ENCODE peak calls at places on chromosomes 5 and 9, in five cellular contexts. L is ascending aorta, K is fibroblast of pulmonary artery, B is testis, O is endothelial cell of umbilical vein. C is an unnamed sample.
A peak's percentile ranks its signal among the peaks of the same experiment; 100 is the strongest.

GRCh38 chr9:78280982-78281668 is 15.8 kb upstream of the PSAT1 start:
- DNase-seq in B (peak; percentile 77), L (peak; percentile 64), O (peak; percentile 38), K (peak; percentile 94), C (peak; percentile 80)

GRCh38 chr9:37324691-37325490 is 97.6 kb upstream of the GRHPR start:
- DNase-seq in B (no peak), L (no peak), O (no peak), K (no peak), C (no peak)

GRCh38 chr5:34483442-34484033 is 172.6 kb upstream of the RAI14 start:
- DNase-seq in L (no peak), B (no peak), O (no peak), K (no peak), C (no peak)

GRCh38 chr5:68178579-68178978 is 37.0 kb upstream of the PIK3R1 start:
- DNase-seq in K (peak; percentile 11), O (no peak), B (no peak), L (no peak), C (peak; percentile 35)

GRCh38 chr5:143168171-143168681 is 235.3 kb downstream of the NR3C1 start:
- DNase-seq in K (no peak), L (no peak), B (no peak), O (no peak), C (peak; percentile 36)

GRCh38 chr9:134724231-134724911 is 82.8 kb downstream of the COL5A1 start:
- DNase-seq in K (peak; percentile 30), O (no peak), L (no peak), B (no peak), C (peak; percentile 78)

GRCh38 chr9:116207371-116208111 is 54.0 kb downstream of the PAPPA start:
- DNase-seq in L (no peak), O (no peak), K (peak; percentile 67), B (no peak), C (no peak)

GRCh38 chr9:132487351-132487791 is 77.4 kb downstream of the CFAP77 start:
- DNase-seq in O (no peak), L (no peak), B (no peak), K (no peak), C (no peak)

GRCh38 chr5:88116396-88116795 is 152.2 kb downstream of the TMEM161B start:
- DNase-seq in B (no peak), K (no peak), L (no peak), O (no peak), C (no peak)

GRCh38 chr9:94632736-94633135 is 6.6 kb downstream of the FBP1 start:
- DNase-seq in B (no peak), K (no peak), L (no peak), O (no peak), C (no peak)

GRCh38 chr5:134608555-134608954 is 24.1 kb downstream of the SAR1B start:
- DNase-seq in K (no peak), L (no peak), O (no peak), B (no peak), C (no peak)

GRCh38 chr5:96209829-96210228 is 223.2 kb downstream of the PCSK1 start:
- DNase-seq in K (peak; percentile 63), O (peak; percentile 22), B (no peak), L (no peak), C (peak; percentile 87)

GRCh38 chr9:107243757-107244156 is 39.3 kb upstream of the RAD23B start:
- DNase-seq in L (no peak), K (peak; percentile 42), O (no peak), B (no peak), C (peak; percentile 65)

GRCh38 chr5:178664141-178664540 is 37.3 kb upstream of the CLK4 start:
- DNase-seq in O (no peak), L (no peak), K (no peak), B (no peak), C (no peak)

GRCh38 chr9:16030513-16031185 is 477.8 kb downstream of the CCDC171 start:
- DNase-seq in L (no peak), B (no peak), K (peak; percentile 77), O (peak; percentile 5), C (peak; percentile 96)

GRCh38 chr9:5336683-5337082 is 3.0 kb downstream of the RLN1 start:
- DNase-seq in K (no peak), O (no peak), B (no peak), L (no peak), C (no peak)

GRCh38 chr5:152556779-152557178 is 151.7 kb upstream of the NMUR2 start:
- DNase-seq in B (no peak), O (no peak), L (no peak), K (no peak), C (no peak)

GRCh38 chr5:56525117-56525516 is 290.2 kb upstream of the MAP3K1 start:
- DNase-seq in K (peak; percentile 33), O (peak; percentile 16), B (no peak), L (peak; percentile 70), C (peak; percentile 26)

GRCh38 chr9:137006116-137007003 is 10.0 kb upstream of the CLIC3 start:
- DNase-seq in O (no peak), B (no peak), L (no peak), K (peak; percentile 43), C (peak; percentile 51)

GRCh38 chr9:137009217-137009616 is 12.8 kb upstream of the CLIC3 start:
- DNase-seq in O (no peak), K (no peak), B (no peak), L (no peak), C (no peak)

GRCh38 chr9:137007060-137007815 is 10.9 kb upstream of the CLIC3 start:
- DNase-seq in B (peak; percentile 68), L (no peak), K (no peak), O (no peak), C (no peak)

GRCh38 chr9:137008312-137008711 is 11.9 kb upstream of the CLIC3 start:
- DNase-seq in O (no peak), B (no peak), L (no peak), K (no peak), C (no peak)

DNA sequence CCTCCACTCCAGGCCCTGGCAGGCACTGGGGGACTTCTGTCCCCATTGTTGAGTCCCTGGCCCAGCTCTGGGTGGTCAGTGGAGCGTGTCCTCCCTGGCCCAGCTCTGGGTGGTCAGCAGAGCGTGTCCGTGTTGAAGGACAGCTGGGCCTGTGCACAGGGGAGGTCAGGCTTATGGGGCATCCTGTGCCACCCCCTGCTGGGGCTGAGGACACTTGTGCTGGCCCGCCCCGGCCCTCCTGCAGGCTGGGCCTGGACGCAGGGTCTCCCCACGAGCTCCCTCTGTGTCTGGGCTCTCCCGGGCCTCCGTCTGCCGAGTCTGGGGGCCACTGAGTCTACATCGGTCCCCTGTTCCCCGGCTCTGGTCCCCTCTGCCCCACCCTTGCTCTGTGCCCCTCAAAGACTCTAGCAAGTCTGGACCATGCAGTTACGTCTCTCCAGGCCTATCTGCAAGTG is 11.5 kb upstream of the CLIC3 start:
- DNase-seq in B (no peak), K (no peak), L (no peak), O (no peak), C (no peak)
- H3K4me3 ChIP-seq in B (no peak overlapping the region), K (no peak overlapping the region), L (no peak overlapping the region), O (no peak overlapping the region), C (no peak overlapping the region)

GRCh38 chr9:98173181-98173580 is 19.3 kb downstream of the CORO2A start:
- DNase-seq in B (no peak), K (no peak), L (no peak), O (no peak), C (no peak)

GRCh38 chr9:98172604-98173003 is 19.8 kb downstream of the CORO2A start:
- DNase-seq in K (no peak), L (no peak), O (no peak), B (no peak), C (no peak)

GRCh38 chr9:98168153-98168780 is 24.2 kb downstream of the CORO2A start:
- DNase-seq in O (no peak), K (no peak), L (no peak), B (no peak), C (no peak)

GRCh38 chr9:98168952-98169488 is 23.4 kb downstream of the CORO2A start:
- DNase-seq in K (peak; percentile 71), L (no peak), O (no peak), B (peak; percentile 89), C (peak; percentile 23)

GRCh38 chr9:98171176-98171925 is 21.1 kb downstream of the CORO2A start:
- DNase-seq in L (no peak), K (no peak), B (peak; percentile 93), O (no peak), C (no peak)
- H3K4me3 ChIP-seq in L (no peak overlapping the region), K (no peak overlapping the region), B (no peak overlapping the region), O (no peak overlapping the region), C (no peak overlapping the region)

DNA sequence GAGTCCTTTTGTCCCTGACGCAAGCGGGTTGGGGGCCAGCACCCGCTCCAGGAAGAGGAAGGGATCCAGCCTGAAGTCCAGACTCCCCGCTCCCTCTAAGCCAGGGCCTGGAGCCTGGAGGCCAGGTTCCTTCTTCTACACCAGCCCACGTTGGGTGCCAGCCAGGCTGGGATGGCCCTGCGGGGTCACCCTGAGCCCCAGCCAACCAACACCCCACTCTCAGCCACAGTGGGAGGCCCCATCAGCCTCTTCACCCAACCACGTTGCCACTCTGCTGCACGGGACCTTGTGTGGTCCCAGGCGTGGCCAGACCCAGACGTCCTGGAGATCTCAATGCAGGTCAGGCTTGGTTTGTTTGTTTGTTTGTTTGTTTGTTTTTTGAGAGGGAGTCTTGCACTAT is 1.0 kb upstream of the FUT7 start:
- DNase-seq in K (no peak), O (no peak), B (peak; percentile 48), L (peak; percentile 75), C (no peak)
- H3K4me3 ChIP-seq in K (no peak overlapping the region), O (no peak overlapping the region), B (no peak overlapping the region), L (no peak overlapping the region), C (no peak overlapping the region)

DNA sequence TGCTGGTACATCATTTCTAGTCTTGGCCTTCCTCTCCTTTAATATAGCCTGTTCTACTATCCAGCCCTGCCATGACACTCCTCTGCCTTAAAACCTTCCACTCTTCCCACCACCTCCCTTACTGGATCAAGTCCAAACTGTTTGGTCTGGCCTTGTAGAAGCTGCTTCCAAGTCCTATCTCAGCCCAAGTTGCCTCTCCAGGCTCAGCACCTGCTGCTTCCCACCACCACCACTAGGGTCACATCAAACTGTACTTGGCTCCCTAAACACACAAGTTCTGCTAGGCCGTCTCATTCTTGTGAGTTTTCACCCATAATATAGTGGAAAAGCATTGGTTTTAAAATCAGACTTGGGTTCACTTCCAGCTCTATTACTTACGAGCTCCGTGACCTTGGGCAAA is 1.4 kb downstream of the NDUFA8 start:
- DNase-seq in K (peak; percentile 59), L (no peak), B (peak; percentile 47), O (peak; percentile 65), C (peak; percentile 69)
- H3K4me3 ChIP-seq in K (no peak overlapping the region), L (no peak overlapping the region), B (no peak overlapping the region), O (no peak overlapping the region), C (no peak overlapping the region)

DNA sequence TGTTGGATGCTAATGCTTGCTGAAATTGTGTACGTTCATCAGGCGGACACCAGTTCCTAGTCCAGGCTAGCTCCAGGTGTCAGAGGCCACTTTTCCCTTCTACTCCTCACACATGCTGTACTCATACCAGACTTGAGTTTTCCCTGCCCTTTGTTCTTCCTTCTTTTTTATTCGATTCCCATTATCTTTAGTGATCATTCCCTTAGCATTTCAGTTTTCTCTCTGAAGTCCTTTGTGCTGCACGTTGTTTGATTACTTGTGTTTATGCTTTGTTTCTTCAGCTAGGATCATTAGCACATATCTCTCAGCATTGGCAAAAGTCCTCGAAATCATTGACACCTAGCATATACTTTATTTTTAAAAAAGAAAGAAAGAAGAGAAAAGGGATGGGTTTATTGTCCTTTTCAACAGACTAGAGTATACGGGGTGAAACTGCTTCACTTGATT is 409 bp upstream of the COX7C start:
- DNase-seq in O (no peak), B (no peak), L (no peak), K (no peak), C (no peak)
- H3K4me3 ChIP-seq in O (peak overlapping the region; percentile 98), B (peak overlapping the region; percentile 96), L (peak overlapping the region; percentile 93), K (no peak overlapping the region), C (no peak overlapping the region)